ENCODE peak calls at places on chromosomes 7 and 10, in four cellular contexts. C is A549, R is right atrium auricular region, M is adrenal gland. W is an unnamed sample.

GRCh38 chr10:48358162-48358561 is 51.7 kb downstream of the MAPK8 start:
- DNase-seq in C (no peak), R (no peak), M (no peak), W (no peak)

GRCh38 chr10:30830672-30831230 is 200.9 kb downstream of the ZNF438 start:
- DNase-seq in C (no peak), R (no peak), M (no peak), W (no peak)

GRCh38 chr10:129866894-129867293 is 97.2 kb downstream of the EBF3 start:
- DNase-seq in C (no peak), R (no peak), M (no peak), W (no peak)

GRCh38 chr7:158945514-158945913 is 89.2 kb downstream of the DYNC2I1 start:
- DNase-seq in C (no peak), R (no peak), M (no peak), W (no peak)

GRCh38 chr10:35650894-35651293 is 8.8 kb upstream of the FZD8 start:
- DNase-seq in C (no peak), R (no peak), M (no peak), W (no peak)

GRCh38 chr7:18580945-18581344 is 85.4 kb downstream of the HDAC9 start:
- DNase-seq in C (no peak), R (no peak), M (no peak), W (no peak)

GRCh38 chr10:119401671-119402395 is 140.7 kb downstream of the RGS10 start:
- DNase-seq in C (peak), R (peak), M (no peak), W (peak)

GRCh38 chr7:90917536-90917935 is 321.4 kb downstream of the CDK14 start:
- DNase-seq in C (no peak), R (no peak), M (no peak), W (no peak)

GRCh38 chr10:17906002-17906401 is 45.7 kb upstream of the SLC39A12 start:
- DNase-seq in C (no peak), R (no peak), M (no peak), W (no peak)

GRCh38 chr7:79290841-79291497 is 162.5 kb downstream of the MAGI2 start:
- DNase-seq in C (no peak), R (no peak), M (no peak), W (peak)

GRCh38 chr7:97555845-97556431 is 175.9 kb upstream of the TAC1 start:
- DNase-seq in C (no peak), R (no peak), M (no peak), W (no peak)

GRCh38 chr10:129108378-129108777 is 358.7 kb upstream of the MGMT start:
- DNase-seq in C (no peak), R (peak), M (no peak), W (no peak)

GRCh38 chr10:76461024-76461423 is 1029.6 kb downstream of the LRMDA start:
- DNase-seq in C (no peak), R (no peak), M (no peak), W (no peak)

GRCh38 chr7:25221009-25221408 is 7.3 kb downstream of the NPVF start:
- DNase-seq in C (no peak), R (no peak), M (no peak), W (no peak)

GRCh38 chr10:323651-324293 is 188.5 kb downstream of the ZMYND11 start:
- DNase-seq in C (peak), R (peak), M (peak), W (peak)

GRCh38 chr10:77713506-77714280 is 76.1 kb upstream of the KCNMA1 start:
- DNase-seq in C (no peak), R (no peak), M (no peak), W (no peak)

GRCh38 chr7:157021893-157022680 is 11.6 kb upstream of the MNX1 start:
- DNase-seq in C (no peak), R (no peak), M (no peak), W (no peak)

GRCh38 chr10:86253171-86254072 is 113.2 kb downstream of the GRID1 start:
- DNase-seq in C (no peak), R (no peak), M (peak), W (no peak)

GRCh38 chr7:81487512-81487911 is 282.3 kb downstream of the HGF start:
- DNase-seq in C (no peak), R (no peak), M (no peak), W (no peak)

GRCh38 chr7:147509859-147510542 is 1080.6 kb upstream of the C7orf33 start:
- DNase-seq in C (no peak), R (no peak), M (no peak), W (peak)

GRCh38 chr7:19397917-19398316 is 252.7 kb upstream of the FERD3L start:
- DNase-seq in C (no peak), R (no peak), M (no peak), W (no peak)

GRCh38 chr10:86815035-86815617 is 58.7 kb downstream of the BMPR1A start:
- DNase-seq in C (no peak), R (no peak), M (no peak), W (no peak)

GRCh38 chr10:114060456-114060855 is 16.8 kb downstream of the ADRB1 start:
- DNase-seq in C (no peak), R (no peak), M (no peak), W (no peak)

GRCh38 chr10:114061794-114062193 is 18.1 kb downstream of the ADRB1 start:
- DNase-seq in C (no peak), R (no peak), M (no peak), W (no peak)

GRCh38 chr10:114061148-114061547 is 17.5 kb downstream of the ADRB1 start:
- DNase-seq in C (no peak), R (no peak), M (no peak), W (peak)

GRCh38 chr10:114057845-114058244 is 14.2 kb downstream of the ADRB1 start:
- DNase-seq in C (no peak), R (no peak), M (no peak), W (no peak)

DNA sequence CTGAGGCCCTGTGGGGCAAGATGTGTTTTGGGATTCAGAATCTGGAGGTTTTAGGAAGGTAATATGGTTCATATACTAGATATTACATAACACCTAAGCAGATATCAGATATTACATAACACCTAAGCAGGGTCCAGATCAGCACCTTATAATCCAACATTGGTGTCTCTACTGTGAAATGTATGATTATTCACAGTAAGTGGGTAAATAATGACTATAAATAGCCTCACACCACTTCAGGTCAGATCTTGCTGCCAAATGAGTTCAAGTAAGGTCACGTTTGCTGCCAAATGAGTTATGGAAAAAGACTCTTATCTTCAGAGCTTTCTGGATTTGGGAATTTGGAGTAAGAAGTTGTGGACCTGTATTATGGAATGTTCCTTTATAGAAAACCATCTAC is 14.6 kb downstream of the ADRB1 start:
- DNase-seq in C (no peak), R (no peak), M (no peak), W (no peak)
- H3K27ac ChIP-seq in C (no peak), R (no peak), M (no peak), W (no peak)

DNA sequence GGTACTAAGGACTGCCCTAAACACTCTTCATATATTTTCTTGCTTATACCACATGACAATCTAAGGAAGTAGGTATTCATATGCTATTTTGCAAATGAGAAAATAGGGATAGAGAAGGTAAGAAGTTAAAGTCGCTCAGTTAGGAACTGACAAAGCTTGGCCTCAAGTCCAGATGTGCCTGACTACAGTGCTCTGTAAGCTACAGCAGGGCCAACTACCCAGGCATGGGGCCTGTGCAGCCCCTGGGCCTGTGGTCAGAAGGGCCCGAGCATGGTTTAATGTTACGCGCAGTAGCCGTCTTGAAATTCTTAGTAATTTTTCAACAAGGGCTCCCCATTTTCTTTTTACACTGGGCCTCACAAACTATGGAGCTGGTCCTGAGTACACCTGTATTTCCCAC is 146.2 kb downstream of the GLI3 start:
- DNase-seq in C (no peak), R (no peak), M (no peak), W (no peak)
- H3K27ac ChIP-seq in C (no peak), R (no peak), M (no peak), W (no peak)

GRCh38 chr10:12482586-12482985 is 133.2 kb downstream of the CAMK1D start:
- DNase-seq in C (no peak), R (no peak), M (no peak), W (no peak)
- H3K27ac ChIP-seq in C (no peak), R (peak), M (no peak), W (no peak)

GRCh38 chr7:66664590-66665293 is 36.1 kb downstream of the KCTD7 start:
- DNase-seq in C (no peak), R (no peak), M (no peak), W (no peak)
- H3K27ac ChIP-seq in C (no peak), R (no peak), M (no peak), W (no peak)

GRCh38 chr10:5448333-5449048 is 36.1 kb downstream of the NET1 start:
- DNase-seq in C (no peak), R (no peak), M (no peak), W (no peak)
- H3K27ac ChIP-seq in C (peak), R (no peak), M (no peak), W (peak)